ENCODE peak calls at places on chromosomes 11 and 22, in four cellular contexts. J is CD8-positive, alpha-beta T cell; N is tibial artery; Z is activated CD8-positive, alpha-beta T cell treated with anti-CD3 and anti-CD28 coated beads for 36 hours. W is an unnamed sample.
A peak's percentile ranks its signal among the peaks of the same experiment; 100 is the strongest.

GRCh38 chr11:47330002-47330911 is 22.2 kb downstream of the MYBPC3 start:
- DNase-seq in J (no peak), N (no peak), Z (no peak), W (no peak)

GRCh38 chr11:45751430-45751829 is 53.5 kb upstream of the SLC35C1 start:
- DNase-seq in J (no peak), N (no peak), Z (no peak), W (no peak)

GRCh38 chr11:10351768-10352641 is 47.1 kb downstream of the ADM start:
- DNase-seq in J (no peak), N (no peak), Z (no peak), W (no peak)

GRCh38 chr22:38122616-38123015 is 12.1 kb upstream of the BAIAP2L2 start:
- DNase-seq in J (no peak), N (no peak), Z (no peak), W (no peak)

GRCh38 chr11:69134957-69135356 is 20.8 kb upstream of the SMIM38 start:
- DNase-seq in J (no peak), N (peak; percentile 45), Z (no peak), W (no peak)

GRCh38 chr11:46315783-46316563 is 31.3 kb upstream of the DGKZ start:
- DNase-seq in J (no peak), N (no peak), Z (no peak), W (no peak)

GRCh38 chr11:34263462-34264186 is 94.2 kb downstream of the ABTB2 start:
- DNase-seq in J (no peak), N (peak; percentile 83), Z (no peak), W (no peak)

GRCh38 chr11:9738126-9738525 is 74.2 kb downstream of the SWAP70 start:
- DNase-seq in J (no peak), N (no peak), Z (no peak), W (no peak)

GRCh38 chr22:31223786-31224191 is 11.7 kb downstream of the LIMK2 start:
- DNase-seq in J (no peak), N (no peak), Z (no peak), W (no peak)

GRCh38 chr11:64745219-64745522 is 1.2 kb upstream of the RASGRP2 start:
- DNase-seq in J (peak; percentile 92), N (peak; percentile 88), Z (peak; percentile 78), W (peak; percentile 83)

GRCh38 chr11:70761094-70761905 is 363.0 kb downstream of the CTTN start:
- DNase-seq in J (no peak), N (no peak), Z (no peak), W (no peak)
- TF ChIP-seq CTCF in J (no peak), N (no peak), Z (no peak), W (no peak)

GRCh38 chr11:109939176-109939810 is 153.9 kb upstream of the ZC3H12C start:
- DNase-seq in J (no peak), N (no peak), Z (peak; percentile 3), W (no peak)
- TF ChIP-seq CTCF in J (no peak), N (peak; percentile 36), Z (no peak), W (peak; percentile 60)

GRCh38 chr11:75349540-75350116 is 1.8 kb downstream of the ARRB1 start:
- DNase-seq in J (no peak), N (peak; percentile 71), Z (no peak), W (no peak)

GRCh38 chr11:75350743-75351540 is 519 bp downstream of the ARRB1 start:
- DNase-seq in J (peak; percentile 38), N (peak; percentile 82), Z (peak; percentile 71), W (no peak)

GRCh38 chr11:75350122-75350742 is 1.2 kb downstream of the ARRB1 start:
- DNase-seq in J (no peak), N (no peak), Z (no peak), W (no peak)

GRCh38 chr11:75352417-75353206 is 1.2 kb upstream of the ARRB1 start:
- DNase-seq in J (peak; percentile 54), N (peak; percentile 73), Z (peak; percentile 64), W (no peak)

GRCh38 chr11:75351541-75352416 is at the start of gene ARRB1:
- DNase-seq in J (peak; percentile 55), N (peak; percentile 76), Z (peak; percentile 55), W (peak; percentile 77)
- TF ChIP-seq CTCF in J (no peak), N (no peak), Z (no peak), W (no peak)

GRCh38 chr22:20582520-20583361 is 75.3 kb downstream of the MED15 start:
- DNase-seq in J (no peak), N (no peak), Z (no peak), W (no peak)

GRCh38 chr22:20584029-20584871 is 76.8 kb downstream of the MED15 start:
- DNase-seq in J (no peak), N (no peak), Z (no peak), W (no peak)

GRCh38 chr22:20582171-20582511 is 74.7 kb downstream of the MED15 start:
- DNase-seq in J (no peak), N (no peak), Z (no peak), W (no peak)

GRCh38 chr22:20584872-20585639 is 77.6 kb downstream of the MED15 start:
- DNase-seq in J (no peak), N (no peak), Z (no peak), W (no peak)

DNA sequence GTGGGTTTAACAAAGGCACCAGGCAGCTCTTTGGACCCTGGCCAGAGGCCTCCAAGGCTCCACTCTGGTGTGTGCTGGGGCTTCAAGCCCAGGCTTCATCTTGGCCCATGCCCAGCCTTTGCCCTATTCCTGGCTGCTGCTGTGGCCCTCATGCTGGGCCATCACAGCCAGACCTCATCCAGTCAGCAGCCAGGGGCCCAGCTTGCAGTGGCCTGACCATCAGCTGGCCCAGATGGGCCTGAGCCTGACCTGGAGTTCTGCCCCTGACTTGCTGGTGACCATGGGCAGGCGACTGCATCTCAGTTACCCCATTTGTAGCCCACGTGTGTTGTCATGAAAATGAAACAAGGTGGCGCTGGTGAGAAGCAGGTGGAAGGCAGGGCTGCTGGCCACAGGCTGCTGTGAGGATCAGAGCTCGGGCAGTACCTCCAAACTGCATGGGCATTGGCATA is 76.1 kb downstream of the MED15 start:
- DNase-seq in J (no peak), N (no peak), Z (no peak), W (no peak)
- TF ChIP-seq CTCF in J (no peak), N (no peak), Z (no peak), W (no peak)